ENCODE peak calls at places on chromosome 16, in nine cellular contexts. One of them, this sample, is unnamed.

GRCh38 chr16:71666928-71667707 is 41.1 kb downstream of the MARVELD3 start:
- DNase-seq in globus pallidus: no peak
- DNase-seq in dorsolateral prefrontal cortex: no peak
- DNase-seq in AG04449: no peak
- DNase-seq in activated naive CD4-positive, alpha-beta T cell treated with anti-CD3 and anti-CD28 coated beads, Interleukin-2, amount 50 U/mL, for 16 hours: no peak
- DNase-seq in NCI-H1105 treated with DMSO at 0.1 percent for 48 hours: no peak
- DNase-seq in NCI-H774: no peak
- DNase-seq in A549: peak
- DNase-seq in activated T-cell treated with anti-CD3 and anti-CD28 coated beads, Interleukin-2, amount 50 U/mL, for 72 hours: no peak
- DNase-seq in this sample: no peak

GRCh38 chr16:27317320-27317719 is 3.5 kb downstream of the IL4R start:
- DNase-seq in globus pallidus: no peak
- DNase-seq in NCI-H1105 treated with DMSO at 0.1 percent for 48 hours: no peak
- DNase-seq in activated T-cell treated with anti-CD3 and anti-CD28 coated beads, Interleukin-2, amount 50 U/mL, for 72 hours: peak
- DNase-seq in A549: no peak
- DNase-seq in dorsolateral prefrontal cortex: no peak
- DNase-seq in NCI-H774: no peak
- DNase-seq in AG04449: no peak
- DNase-seq in activated naive CD4-positive, alpha-beta T cell treated with anti-CD3 and anti-CD28 coated beads, Interleukin-2, amount 50 U/mL, for 16 hours: no peak
- DNase-seq in this sample: no peak

GRCh38 chr16:73232555-73233422 is 184.9 kb upstream of the ZFHX3 start:
- DNase-seq in dorsolateral prefrontal cortex: peak
- DNase-seq in AG04449: peak
- DNase-seq in activated naive CD4-positive, alpha-beta T cell treated with anti-CD3 and anti-CD28 coated beads, Interleukin-2, amount 50 U/mL, for 16 hours: no peak
- DNase-seq in activated T-cell treated with anti-CD3 and anti-CD28 coated beads, Interleukin-2, amount 50 U/mL, for 72 hours: no peak
- DNase-seq in NCI-H1105 treated with DMSO at 0.1 percent for 48 hours: peak
- DNase-seq in globus pallidus: peak
- DNase-seq in A549: peak
- DNase-seq in NCI-H774: no peak
- DNase-seq in this sample: no peak

GRCh38 chr16:89363621-89364393 is 126.6 kb downstream of the ANKRD11 start:
- DNase-seq in activated T-cell treated with anti-CD3 and anti-CD28 coated beads, Interleukin-2, amount 50 U/mL, for 72 hours: peak
- DNase-seq in NCI-H774: no peak
- DNase-seq in NCI-H1105 treated with DMSO at 0.1 percent for 48 hours: no peak
- DNase-seq in dorsolateral prefrontal cortex: no peak
- DNase-seq in globus pallidus: no peak
- DNase-seq in A549: peak
- DNase-seq in activated naive CD4-positive, alpha-beta T cell treated with anti-CD3 and anti-CD28 coated beads, Interleukin-2, amount 50 U/mL, for 16 hours: peak
- DNase-seq in AG04449: peak
- DNase-seq in this sample: peak

GRCh38 chr16:25007284-25007984 is 7.7 kb downstream of the ARHGAP17 start:
- DNase-seq in NCI-H1105 treated with DMSO at 0.1 percent for 48 hours: no peak
- DNase-seq in dorsolateral prefrontal cortex: no peak
- DNase-seq in activated T-cell treated with anti-CD3 and anti-CD28 coated beads, Interleukin-2, amount 50 U/mL, for 72 hours: no peak
- DNase-seq in NCI-H774: no peak
- DNase-seq in A549: no peak
- DNase-seq in activated naive CD4-positive, alpha-beta T cell treated with anti-CD3 and anti-CD28 coated beads, Interleukin-2, amount 50 U/mL, for 16 hours: no peak
- DNase-seq in globus pallidus: no peak
- DNase-seq in AG04449: no peak
- DNase-seq in this sample: no peak

GRCh38 chr16:3383045-3383448 is 17.8 kb downstream of the ZSCAN32 start:
- DNase-seq in NCI-H1105 treated with DMSO at 0.1 percent for 48 hours: no peak
- DNase-seq in dorsolateral prefrontal cortex: no peak
- DNase-seq in NCI-H774: no peak
- DNase-seq in activated T-cell treated with anti-CD3 and anti-CD28 coated beads, Interleukin-2, amount 50 U/mL, for 72 hours: no peak
- DNase-seq in globus pallidus: no peak
- DNase-seq in AG04449: no peak
- DNase-seq in A549: peak
- DNase-seq in activated naive CD4-positive, alpha-beta T cell treated with anti-CD3 and anti-CD28 coated beads, Interleukin-2, amount 50 U/mL, for 16 hours: no peak
- DNase-seq in this sample: peak

GRCh38 chr16:53664724-53665345 is 38.8 kb downstream of the RPGRIP1L start:
- DNase-seq in activated T-cell treated with anti-CD3 and anti-CD28 coated beads, Interleukin-2, amount 50 U/mL, for 72 hours: peak
- DNase-seq in NCI-H1105 treated with DMSO at 0.1 percent for 48 hours: no peak
- DNase-seq in globus pallidus: no peak
- DNase-seq in dorsolateral prefrontal cortex: no peak
- DNase-seq in NCI-H774: no peak
- DNase-seq in A549: no peak
- DNase-seq in AG04449: peak
- DNase-seq in activated naive CD4-positive, alpha-beta T cell treated with anti-CD3 and anti-CD28 coated beads, Interleukin-2, amount 50 U/mL, for 16 hours: no peak
- DNase-seq in this sample: no peak

GRCh38 chr16:17476414-17477259 is 5.9 kb upstream of the XYLT1 start:
- DNase-seq in NCI-H1105 treated with DMSO at 0.1 percent for 48 hours: peak
- DNase-seq in activated T-cell treated with anti-CD3 and anti-CD28 coated beads, Interleukin-2, amount 50 U/mL, for 72 hours: peak
- DNase-seq in activated naive CD4-positive, alpha-beta T cell treated with anti-CD3 and anti-CD28 coated beads, Interleukin-2, amount 50 U/mL, for 16 hours: peak
- DNase-seq in A549: peak
- DNase-seq in NCI-H774: peak
- DNase-seq in AG04449: no peak
- DNase-seq in globus pallidus: no peak
- DNase-seq in dorsolateral prefrontal cortex: no peak
- DNase-seq in this sample: no peak

GRCh38 chr16:67843343-67843765 is 1.2 kb downstream of the THAP11 start:
- DNase-seq in globus pallidus: no peak
- DNase-seq in activated naive CD4-positive, alpha-beta T cell treated with anti-CD3 and anti-CD28 coated beads, Interleukin-2, amount 50 U/mL, for 16 hours: no peak
- DNase-seq in AG04449: no peak
- DNase-seq in A549: no peak
- DNase-seq in NCI-H1105 treated with DMSO at 0.1 percent for 48 hours: no peak
- DNase-seq in NCI-H774: no peak
- DNase-seq in activated T-cell treated with anti-CD3 and anti-CD28 coated beads, Interleukin-2, amount 50 U/mL, for 72 hours: no peak
- DNase-seq in dorsolateral prefrontal cortex: no peak
- DNase-seq in this sample: no peak